ENCODE peak calls at places on chromosome 20, in seven cellular contexts. One of them, this sample, is unnamed.
A peak's percentile ranks its signal among the peaks of the same experiment; 100 is the strongest.

GRCh38 chr20:22684072-22684762 is 99.8 kb upstream of the FOXA2 start:
- DNase-seq in NCI-H748 treated with DMSO at 0.1 percent for 48 hours: peak; percentile 91
- DNase-seq in AG04450: peak; percentile 26
- DNase-seq in CD4-positive, alpha-beta memory T cell: no peak
- DNase-seq in natural killer cell treated with Interleukin-12 subunit alpha and Interleukin-12 subunit beta and Interleukin-15 and Interleukin-18, amount 100 ng/mL, for 72 hours: no peak
- DNase-seq in right cardiac atrium: peak; percentile 57
- DNase-seq in LHCN-M2: peak; percentile 64
- DNase-seq in this sample: peak; percentile 65

GRCh38 chr20:61437280-61438206 is 185.5 kb downstream of the CDH4 start:
- DNase-seq in CD4-positive, alpha-beta memory T cell: no peak
- DNase-seq in right cardiac atrium: peak; percentile 77
- DNase-seq in LHCN-M2: no peak
- DNase-seq in natural killer cell treated with Interleukin-12 subunit alpha and Interleukin-12 subunit beta and Interleukin-15 and Interleukin-18, amount 100 ng/mL, for 72 hours: no peak
- DNase-seq in NCI-H748 treated with DMSO at 0.1 percent for 48 hours: no peak
- DNase-seq in AG04450: peak; percentile 30
- DNase-seq in this sample: peak; percentile 35

GRCh38 chr20:5030348-5031205 is 29.3 kb upstream of the SLC23A2 start:
- DNase-seq in NCI-H748 treated with DMSO at 0.1 percent for 48 hours: no peak
- DNase-seq in natural killer cell treated with Interleukin-12 subunit alpha and Interleukin-12 subunit beta and Interleukin-15 and Interleukin-18, amount 100 ng/mL, for 72 hours: no peak
- DNase-seq in LHCN-M2: no peak
- DNase-seq in CD4-positive, alpha-beta memory T cell: no peak
- DNase-seq in right cardiac atrium: no peak
- DNase-seq in AG04450: no peak
- DNase-seq in this sample: peak; percentile 24

GRCh38 chr20:36628076-36628475 is 17.9 kb downstream of the SLA2 start:
- DNase-seq in AG04450: no peak
- DNase-seq in CD4-positive, alpha-beta memory T cell: no peak
- DNase-seq in NCI-H748 treated with DMSO at 0.1 percent for 48 hours: no peak
- DNase-seq in LHCN-M2: no peak
- DNase-seq in right cardiac atrium: no peak
- DNase-seq in natural killer cell treated with Interleukin-12 subunit alpha and Interleukin-12 subunit beta and Interleukin-15 and Interleukin-18, amount 100 ng/mL, for 72 hours: peak; percentile 78
- DNase-seq in this sample: no peak

GRCh38 chr20:22342410-22342809 is 242.0 kb downstream of the FOXA2 start:
- DNase-seq in natural killer cell treated with Interleukin-12 subunit alpha and Interleukin-12 subunit beta and Interleukin-15 and Interleukin-18, amount 100 ng/mL, for 72 hours: no peak
- DNase-seq in CD4-positive, alpha-beta memory T cell: no peak
- DNase-seq in AG04450: no peak
- DNase-seq in NCI-H748 treated with DMSO at 0.1 percent for 48 hours: no peak
- DNase-seq in LHCN-M2: peak; percentile 37
- DNase-seq in right cardiac atrium: no peak
- DNase-seq in this sample: no peak

GRCh38 chr20:33897313-33897912 is 86.3 kb downstream of the CHMP4B start:
- DNase-seq in CD4-positive, alpha-beta memory T cell: no peak
- DNase-seq in right cardiac atrium: no peak
- DNase-seq in AG04450: no peak
- DNase-seq in NCI-H748 treated with DMSO at 0.1 percent for 48 hours: no peak
- DNase-seq in LHCN-M2: no peak
- DNase-seq in natural killer cell treated with Interleukin-12 subunit alpha and Interleukin-12 subunit beta and Interleukin-15 and Interleukin-18, amount 100 ng/mL, for 72 hours: no peak
- DNase-seq in this sample: no peak

GRCh38 chr20:23050847-23051627 is 1.6 kb upstream of the THBD start:
- DNase-seq in right cardiac atrium: peak; percentile 86
- DNase-seq in NCI-H748 treated with DMSO at 0.1 percent for 48 hours: peak; percentile 60
- DNase-seq in AG04450: peak; percentile 27
- DNase-seq in natural killer cell treated with Interleukin-12 subunit alpha and Interleukin-12 subunit beta and Interleukin-15 and Interleukin-18, amount 100 ng/mL, for 72 hours: no peak
- DNase-seq in LHCN-M2: peak; percentile 89
- DNase-seq in CD4-positive, alpha-beta memory T cell: no peak
- DNase-seq in this sample: no peak

GRCh38 chr20:16417001-16417400 is 156.2 kb downstream of the KIF16B start:
- DNase-seq in natural killer cell treated with Interleukin-12 subunit alpha and Interleukin-12 subunit beta and Interleukin-15 and Interleukin-18, amount 100 ng/mL, for 72 hours: no peak
- DNase-seq in right cardiac atrium: no peak
- DNase-seq in AG04450: no peak
- DNase-seq in LHCN-M2: no peak
- DNase-seq in NCI-H748 treated with DMSO at 0.1 percent for 48 hours: no peak
- DNase-seq in CD4-positive, alpha-beta memory T cell: no peak
- DNase-seq in this sample: no peak

GRCh38 chr20:59933296-59933848 is at the start of gene SYCP2:
- DNase-seq in right cardiac atrium: peak; percentile 72
- DNase-seq in LHCN-M2: no peak
- DNase-seq in NCI-H748 treated with DMSO at 0.1 percent for 48 hours: no peak
- DNase-seq in natural killer cell treated with Interleukin-12 subunit alpha and Interleukin-12 subunit beta and Interleukin-15 and Interleukin-18, amount 100 ng/mL, for 72 hours: peak; percentile 67
- DNase-seq in CD4-positive, alpha-beta memory T cell: peak; percentile 49
- DNase-seq in AG04450: no peak
- DNase-seq in this sample: no peak

GRCh38 chr20:36666181-36666740 is 20.3 kb upstream of the SLA2 start:
- DNase-seq in LHCN-M2: peak; percentile 15
- DNase-seq in CD4-positive, alpha-beta memory T cell: no peak
- DNase-seq in AG04450: no peak
- DNase-seq in natural killer cell treated with Interleukin-12 subunit alpha and Interleukin-12 subunit beta and Interleukin-15 and Interleukin-18, amount 100 ng/mL, for 72 hours: no peak
- DNase-seq in right cardiac atrium: no peak
- DNase-seq in NCI-H748 treated with DMSO at 0.1 percent for 48 hours: no peak
- DNase-seq in this sample: peak; percentile 8

GRCh38 chr20:16258766-16259165 is 314.5 kb downstream of the KIF16B start:
- DNase-seq in right cardiac atrium: no peak
- DNase-seq in LHCN-M2: no peak
- DNase-seq in natural killer cell treated with Interleukin-12 subunit alpha and Interleukin-12 subunit beta and Interleukin-15 and Interleukin-18, amount 100 ng/mL, for 72 hours: no peak
- DNase-seq in AG04450: no peak
- DNase-seq in CD4-positive, alpha-beta memory T cell: no peak
- DNase-seq in NCI-H748 treated with DMSO at 0.1 percent for 48 hours: no peak
- DNase-seq in this sample: no peak

GRCh38 chr20:59125332-59125731 is 38.3 kb upstream of the ZNF831 start:
- DNase-seq in NCI-H748 treated with DMSO at 0.1 percent for 48 hours: no peak
- DNase-seq in LHCN-M2: no peak
- DNase-seq in natural killer cell treated with Interleukin-12 subunit alpha and Interleukin-12 subunit beta and Interleukin-15 and Interleukin-18, amount 100 ng/mL, for 72 hours: no peak
- DNase-seq in CD4-positive, alpha-beta memory T cell: no peak
- DNase-seq in right cardiac atrium: no peak
- DNase-seq in AG04450: no peak
- DNase-seq in this sample: no peak

GRCh38 chr20:60559462-60559861 is 601.2 kb downstream of the CDH26 start:
- DNase-seq in right cardiac atrium: no peak
- DNase-seq in NCI-H748 treated with DMSO at 0.1 percent for 48 hours: no peak
- DNase-seq in LHCN-M2: no peak
- DNase-seq in CD4-positive, alpha-beta memory T cell: no peak
- DNase-seq in natural killer cell treated with Interleukin-12 subunit alpha and Interleukin-12 subunit beta and Interleukin-15 and Interleukin-18, amount 100 ng/mL, for 72 hours: no peak
- DNase-seq in AG04450: no peak
- DNase-seq in this sample: no peak

GRCh38 chr20:53513168-53513488 is 80.5 kb downstream of the ZNF217 start:
- DNase-seq in CD4-positive, alpha-beta memory T cell: no peak
- DNase-seq in LHCN-M2: no peak
- DNase-seq in natural killer cell treated with Interleukin-12 subunit alpha and Interleukin-12 subunit beta and Interleukin-15 and Interleukin-18, amount 100 ng/mL, for 72 hours: no peak
- DNase-seq in NCI-H748 treated with DMSO at 0.1 percent for 48 hours: no peak
- DNase-seq in AG04450: no peak
- DNase-seq in right cardiac atrium: no peak
- DNase-seq in this sample: no peak

GRCh38 chr20:40990542-40991120 is 38.0 kb upstream of the TOP1 start:
- DNase-seq in natural killer cell treated with Interleukin-12 subunit alpha and Interleukin-12 subunit beta and Interleukin-15 and Interleukin-18, amount 100 ng/mL, for 72 hours: no peak
- DNase-seq in right cardiac atrium: peak; percentile 79
- DNase-seq in AG04450: peak; percentile 75
- DNase-seq in CD4-positive, alpha-beta memory T cell: peak; percentile 54
- DNase-seq in LHCN-M2: peak; percentile 89
- DNase-seq in NCI-H748 treated with DMSO at 0.1 percent for 48 hours: peak; percentile 63
- DNase-seq in this sample: peak; percentile 80

GRCh38 chr20:58075980-58076749 is 152.3 kb downstream of the ANKRD60 start:
- DNase-seq in CD4-positive, alpha-beta memory T cell: no peak
- DNase-seq in AG04450: no peak
- DNase-seq in LHCN-M2: no peak
- DNase-seq in right cardiac atrium: no peak
- DNase-seq in NCI-H748 treated with DMSO at 0.1 percent for 48 hours: no peak
- DNase-seq in natural killer cell treated with Interleukin-12 subunit alpha and Interleukin-12 subunit beta and Interleukin-15 and Interleukin-18, amount 100 ng/mL, for 72 hours: no peak
- DNase-seq in this sample: no peak

GRCh38 chr20:33871362-33871761 is 60.2 kb downstream of the CHMP4B start:
- DNase-seq in AG04450: no peak
- DNase-seq in LHCN-M2: no peak
- DNase-seq in right cardiac atrium: no peak
- DNase-seq in NCI-H748 treated with DMSO at 0.1 percent for 48 hours: no peak
- DNase-seq in natural killer cell treated with Interleukin-12 subunit alpha and Interleukin-12 subunit beta and Interleukin-15 and Interleukin-18, amount 100 ng/mL, for 72 hours: no peak
- DNase-seq in CD4-positive, alpha-beta memory T cell: no peak
- DNase-seq in this sample: no peak

GRCh38 chr20:17868700-17869231 is 99.8 kb downstream of the SNX5 start:
- DNase-seq in right cardiac atrium: no peak
- DNase-seq in natural killer cell treated with Interleukin-12 subunit alpha and Interleukin-12 subunit beta and Interleukin-15 and Interleukin-18, amount 100 ng/mL, for 72 hours: no peak
- DNase-seq in AG04450: no peak
- DNase-seq in NCI-H748 treated with DMSO at 0.1 percent for 48 hours: no peak
- DNase-seq in LHCN-M2: no peak
- DNase-seq in CD4-positive, alpha-beta memory T cell: no peak
- DNase-seq in this sample: no peak

GRCh38 chr20:10530883-10531282 is 95.8 kb downstream of the SLX4IP start:
- DNase-seq in right cardiac atrium: no peak
- DNase-seq in LHCN-M2: no peak
- DNase-seq in AG04450: no peak
- DNase-seq in natural killer cell treated with Interleukin-12 subunit alpha and Interleukin-12 subunit beta and Interleukin-15 and Interleukin-18, amount 100 ng/mL, for 72 hours: no peak
- DNase-seq in NCI-H748 treated with DMSO at 0.1 percent for 48 hours: no peak
- DNase-seq in CD4-positive, alpha-beta memory T cell: no peak
- DNase-seq in this sample: no peak

This sample was measured in globus pallidus.